ENCODE peak calls at places on chromosomes 1 and 21, in ten cellular contexts. V, E, W, S, T, A, I, U, L and N are unnamed samples.

GRCh38 chr1:41435570-41436178 is 48.8 kb downstream of the EDN2 start:
- DNase-seq in V (peak; percentile 98), E (no peak), W (no peak), S (no peak), T (no peak), A (no peak), I (no peak), U (no peak), L (no peak), N (peak; percentile 94)

GRCh38 chr1:201194046-201194445 is 3.4 kb downstream of the IGFN1 start:
- DNase-seq in V (no peak), E (no peak), W (no peak), S (no peak), T (no peak), A (no peak), I (no peak), U (no peak), L (no peak), N (no peak)

GRCh38 chr1:158002022-158002629 is 8.7 kb downstream of the KIRREL1 start:
- DNase-seq in V (peak; percentile 78), E (no peak), W (no peak), S (no peak), T (no peak), A (peak; percentile 52), I (peak; percentile 39), U (no peak), L (no peak), N (no peak)

GRCh38 chr1:67850611-67851075 is 17.4 kb upstream of the GNG12 start:
- DNase-seq in V (no peak), E (no peak), W (no peak), S (peak; percentile 98), T (no peak), A (peak; percentile 66), I (peak; percentile 95), U (no peak), L (no peak), N (no peak)

GRCh38 chr1:228216371-228217320 is 8.8 kb downstream of the OBSCN start:
- DNase-seq in V (no peak), E (peak; percentile 77), W (no peak), S (no peak), T (no peak), A (no peak), I (no peak), U (no peak), L (no peak), N (no peak)

GRCh38 chr1:171142451-171143121 is 42.5 kb upstream of the FMO2 start:
- DNase-seq in V (no peak), E (no peak), W (no peak), S (no peak), T (no peak), A (peak; percentile 59), I (no peak), U (no peak), L (no peak), N (no peak)

GRCh38 chr1:109923131-109923945 is 12.7 kb downstream of the CSF1 start:
- DNase-seq in V (peak; percentile 68), E (peak; percentile 70), W (no peak), S (no peak), T (no peak), A (peak; percentile 48), I (no peak), U (no peak), L (no peak), N (peak; percentile 88)

GRCh38 chr1:241603626-241604337 is 36.4 kb downstream of the CHML start:
- DNase-seq in V (no peak), E (no peak), W (no peak), S (no peak), T (no peak), A (no peak), I (no peak), U (no peak), L (no peak), N (no peak)

GRCh38 chr1:232201024-232201423 is 428.9 kb downstream of the SIPA1L2 start:
- DNase-seq in V (no peak), E (no peak), W (no peak), S (no peak), T (no peak), A (no peak), I (no peak), U (no peak), L (no peak), N (peak; percentile 11)

GRCh38 chr21:35147439-35147838 is 98.3 kb upstream of the RUNX1 start:
- DNase-seq in V (peak; percentile 15), E (no peak), W (no peak), S (no peak), T (no peak), A (no peak), I (peak; percentile 35), U (no peak), L (no peak), N (no peak)

GRCh38 chr1:246281639-246282038 is 225.4 kb downstream of the SMYD3 start:
- DNase-seq in V (no peak), E (no peak), W (no peak), S (no peak), T (no peak), A (no peak), I (no peak), U (no peak), L (no peak), N (no peak)

GRCh38 chr1:225470691-225471452 is 43.0 kb upstream of the LBR start:
- DNase-seq in V (no peak), E (peak; percentile 59), W (no peak), S (peak; percentile 9), T (no peak), A (no peak), I (no peak), U (no peak), L (no peak), N (peak; percentile 47)

GRCh38 chr1:218281285-218281684 is 3.8 kb upstream of the RRP15 start:
- DNase-seq in V (no peak), E (no peak), W (no peak), S (no peak), T (no peak), A (no peak), I (no peak), U (no peak), L (no peak), N (no peak)

GRCh38 chr1:147760481-147761260 is at the start of gene GJA5:
- DNase-seq in V (no peak), E (no peak), W (no peak), S (no peak), T (no peak), A (peak; percentile 21), I (peak; percentile 69), U (no peak), L (no peak), N (no peak)